ENCODE peak calls at places on chromosomes 5 and 9, in four cellular contexts. S is A549, X is Caco-2, B is fibroblast of lung. Q is an unnamed sample. For H3K4me1, the result is how much of the 10 kb centered on the place peaks cover.

GRCh38 chr5:56814361-56814962 is 887 bp upstream of the MAP3K1 start:
- DNase-seq in S (peak), X (peak), B (no peak), Q (peak)

GRCh38 chr5:131488463-131488862 is 146.6 kb downstream of the RAPGEF6 start:
- DNase-seq in S (no peak), X (no peak), B (peak), Q (no peak)

GRCh38 chr9:122110100-122110833 is 17.2 kb upstream of the TTLL11 start:
- DNase-seq in S (no peak), X (no peak), B (no peak), Q (no peak)

GRCh38 chr5:170638454-170639220 is 134.8 kb downstream of the KCNIP1 start:
- DNase-seq in S (peak), X (peak), B (peak), Q (peak)

GRCh38 chr5:125559296-125559695 is 812.9 kb upstream of the ZNF608 start:
- DNase-seq in S (peak), X (peak), B (peak), Q (no peak)

GRCh38 chr9:93984860-93985259 is 29.7 kb upstream of the BARX1 start:
- DNase-seq in S (no peak), X (no peak), B (no peak), Q (no peak)

GRCh38 chr5:80255425-80255751 is 460 bp downstream of the SERINC5 start:
- DNase-seq in S (peak), X (peak), B (peak), Q (peak)

GRCh38 chr9:35690447-35691324 is 961 bp upstream of the TPM2 start:
- DNase-seq in S (peak), X (peak), B (peak), Q (peak)

GRCh38 chr5:157827429-157827828 is 31.5 kb downstream of the CLINT1 start:
- DNase-seq in S (no peak), X (no peak), B (peak), Q (no peak)

GRCh38 chr9:136946893-136947891 is 2.1 kb downstream of the C8G start:
- DNase-seq in S (no peak), X (no peak), B (no peak), Q (peak)

GRCh38 chr5:95631265-95631957 is 11.5 kb downstream of the GPR150 start:
- DNase-seq in S (no peak), X (no peak), B (peak), Q (no peak)

GRCh38 chr9:100084734-100085133 is 14.1 kb downstream of the ERP44 start:
- DNase-seq in S (no peak), X (no peak), B (no peak), Q (no peak)

GRCh38 chr5:126384985-126385384 is 38.2 kb upstream of the GRAMD2B start:
- DNase-seq in S (no peak), X (no peak), B (peak), Q (no peak)

GRCh38 chr9:108643756-108644510 is 211.9 kb downstream of the ACTL7B start:
- DNase-seq in S (no peak), X (no peak), B (peak), Q (no peak)

GRCh38 chr5:74394543-74394923 is 246.0 kb downstream of the ENC1 start:
- DNase-seq in S (no peak), X (no peak), B (no peak), Q (no peak)

GRCh38 chr5:36215910-36216309 is 25.8 kb downstream of the NADK2 start:
- DNase-seq in S (no peak), X (no peak), B (no peak), Q (no peak)

GRCh38 chr5:90386099-90386710 is 23.4 kb downstream of the CETN3 start:
- DNase-seq in S (peak), X (no peak), B (peak), Q (no peak)

GRCh38 chr5:169980418-169981053 is at the start of gene INSYN2B:
- DNase-seq in S (peak), X (peak), B (peak), Q (peak)

GRCh38 chr9:131400627-131401026 is 6.7 kb downstream of the PRRC2B start:
- DNase-seq in S (no peak), X (no peak), B (no peak), Q (no peak)

GRCh38 chr5:34570721-34571379 is 85.3 kb upstream of the RAI14 start:
- DNase-seq in S (no peak), X (no peak), B (peak), Q (no peak)

GRCh38 chr9:69731348-69731747 is 28.5 kb downstream of the PTAR1 start:
- DNase-seq in S (no peak), X (no peak), B (no peak), Q (no peak)

GRCh38 chr9:137085918-137086530 is 761 bp upstream of the MAN1B1 start:
- DNase-seq in S (peak), X (peak), B (peak), Q (peak)

GRCh38 chr9:109504689-109505088 is 6.6 kb upstream of the PTPN3 start:
- DNase-seq in S (no peak), X (no peak), B (no peak), Q (no peak)

DNA sequence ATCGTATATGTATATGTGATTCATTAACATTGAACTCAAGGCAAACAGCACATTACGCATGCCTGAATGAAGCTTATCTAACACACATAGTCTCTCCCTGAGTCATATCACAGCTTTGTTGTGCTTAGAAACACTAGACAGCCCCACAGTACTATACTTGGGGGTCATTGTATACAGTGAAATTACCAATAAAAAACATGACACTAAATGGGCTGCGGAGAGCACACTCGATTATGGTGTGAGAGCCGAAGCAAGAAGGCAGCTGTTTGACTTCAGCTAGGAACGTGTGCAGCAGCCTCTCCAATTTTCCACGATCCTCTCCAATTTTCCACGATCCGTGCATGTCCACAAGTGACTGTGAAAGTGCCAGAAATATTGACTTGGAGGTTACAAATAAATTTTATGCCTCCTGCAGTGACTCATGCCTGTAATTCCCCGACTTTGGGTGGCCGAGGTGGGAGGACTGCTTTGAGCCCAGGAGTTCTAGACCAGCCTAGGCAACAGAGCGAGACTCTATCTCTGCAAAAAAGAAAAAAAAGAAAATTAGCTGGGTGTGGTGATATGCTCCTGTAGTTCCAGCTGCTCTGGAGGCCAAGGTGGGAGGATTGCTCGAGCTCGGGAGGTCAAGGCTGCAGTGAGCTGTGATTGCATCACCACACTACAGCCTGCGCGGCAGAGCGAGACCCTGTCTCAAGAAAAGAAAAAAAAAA is 102.4 kb downstream of the DAPK1 start:
- DNase-seq in S (peak), X (no peak), B (peak), Q (no peak)
- H3K4me3 ChIP-seq in S (peak), X (no peak), B (peak), Q (no peak)

DNA sequence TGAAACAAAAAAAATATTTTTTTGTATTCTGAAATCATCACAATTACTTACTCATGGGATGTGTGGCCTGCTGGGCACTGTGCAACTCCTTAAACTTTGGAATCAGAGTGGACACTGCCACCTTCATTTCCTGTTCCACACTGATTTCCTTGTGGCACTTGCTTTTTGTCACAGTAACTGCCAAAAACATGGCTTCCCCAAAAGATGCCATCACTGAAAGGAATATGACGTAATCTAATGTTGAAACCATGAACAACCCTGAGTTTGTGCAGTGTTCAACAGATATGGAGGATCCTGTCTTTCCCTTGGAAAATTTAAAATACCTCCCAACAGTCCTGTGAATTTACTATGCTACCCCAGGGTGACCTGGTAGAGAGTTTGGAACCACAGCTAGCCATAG is 12.6 kb upstream of the IL12B start:
- DNase-seq in S (no peak), X (no peak), B (no peak), Q (no peak)
- H3K4me1 ChIP-seq in S (under half), X (under half), B (under half), Q (under half)

DNA sequence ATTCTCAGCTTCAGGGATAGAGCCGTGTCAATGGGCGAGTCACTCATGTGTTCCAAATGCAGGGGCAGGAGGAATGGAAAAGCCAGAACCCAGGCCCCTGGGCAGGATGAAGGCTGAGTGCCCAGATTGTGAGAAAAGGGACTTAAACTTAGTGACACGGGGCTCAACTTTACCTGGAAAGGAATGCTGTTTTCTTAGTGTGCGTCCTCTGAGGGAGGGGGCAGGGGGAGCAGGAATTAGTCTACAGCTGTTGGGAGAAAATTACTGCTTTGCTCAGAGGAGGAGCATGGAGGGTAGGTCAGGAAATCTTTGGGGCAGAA is 14.6 kb downstream of the HK3 start:
- DNase-seq in S (no peak), X (no peak), B (no peak), Q (no peak)
- H3K4me3 ChIP-seq in S (no peak), X (no peak), B (no peak), Q (no peak)

DNA sequence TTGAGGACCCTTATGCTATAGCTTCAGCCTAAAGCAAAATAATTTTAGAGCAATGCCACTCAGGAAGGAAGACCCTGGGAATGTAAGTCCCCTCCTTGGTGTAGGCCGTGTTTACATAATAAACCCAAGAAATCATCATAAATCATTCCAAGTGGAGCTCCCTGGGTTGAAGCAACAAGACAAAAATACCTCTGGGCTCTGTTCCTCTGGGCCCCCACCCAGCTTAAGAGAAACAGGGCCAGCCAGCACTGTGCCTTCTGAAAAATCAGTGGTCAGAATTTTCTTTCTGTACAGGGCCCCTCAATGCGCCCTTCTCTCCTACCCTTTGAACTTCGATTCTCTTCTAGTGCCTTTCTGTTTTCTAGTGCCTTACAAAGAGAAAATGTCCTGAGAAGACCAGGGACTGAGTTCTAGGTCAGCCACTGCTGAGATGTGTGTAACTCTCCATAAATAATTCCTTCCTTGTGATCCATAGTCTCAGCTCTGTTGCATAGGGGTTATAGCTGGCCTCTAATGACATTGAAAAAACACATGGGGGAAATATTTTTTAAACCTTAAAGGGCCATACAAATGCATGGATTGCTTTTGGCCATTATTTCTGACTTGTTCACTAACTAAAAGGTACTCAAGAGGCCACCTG is 101.0 kb downstream of the ADRB2 start:
- DNase-seq in S (no peak), X (no peak), B (no peak), Q (no peak)
- H3K4me1 ChIP-seq in S (under half), X (under half), B (under half), Q (under half)

GRCh38 chr5:44388504-44389409 is 463 bp downstream of the FGF10 start:
- DNase-seq in S (no peak), X (no peak), B (no peak), Q (peak)

GRCh38 chr5:44389410-44389879 is at the start of gene FGF10:
- DNase-seq in S (no peak), X (no peak), B (peak), Q (peak)

GRCh38 chr5:44387391-44387790 is 1.8 kb downstream of the FGF10 start:
- DNase-seq in S (no peak), X (no peak), B (no peak), Q (no peak)

GRCh38 chr5:44390332-44390731 is 1.1 kb upstream of the FGF10 start:
- DNase-seq in S (no peak), X (no peak), B (no peak), Q (no peak)

DNA sequence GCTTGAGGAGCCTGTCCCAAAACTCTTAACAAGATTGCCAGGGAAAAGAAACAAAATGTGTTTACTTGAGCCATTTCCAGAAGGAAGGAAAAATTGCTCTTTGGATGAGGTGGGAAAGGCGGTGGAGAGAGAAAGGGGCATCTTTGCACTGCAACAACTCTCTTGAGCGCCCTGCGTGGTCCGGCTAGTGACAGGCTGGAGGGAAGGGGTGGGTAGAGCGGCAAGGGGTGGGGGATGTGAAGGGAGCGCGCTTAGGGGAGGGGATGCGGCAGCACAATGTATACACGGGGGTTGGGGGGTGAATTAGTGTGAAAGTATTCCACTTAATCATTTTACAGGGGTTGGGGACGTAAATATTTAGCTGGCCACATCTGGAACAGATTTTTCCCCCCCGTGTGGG is 1.3 kb downstream of the FGF10 start:
- DNase-seq in S (no peak), X (no peak), B (no peak), Q (no peak)
- H3K4me3 ChIP-seq in S (no peak), X (no peak), B (peak), Q (peak)

GRCh38 chr5:72034710-72035109 is 72.6 kb upstream of the MAP1B start:
- DNase-seq in S (no peak), X (no peak), B (no peak), Q (no peak)
- H3K4me1 ChIP-seq in S (under half), X (under half), B (under half), Q (under half)

GRCh38 chr5:31269259-31269658 is 75.8 kb downstream of the CDH6 start:
- DNase-seq in S (no peak), X (no peak), B (no peak), Q (no peak)
- H3K4me3 ChIP-seq in S (no peak), X (no peak), B (no peak), Q (no peak)

GRCh38 chr5:149420509-149421371 is 41.6 kb upstream of the IL17B start:
- DNase-seq in S (no peak), X (no peak), B (peak), Q (peak)
- H3K4me1 ChIP-seq in S (under half), X (under half), B (half or more), Q (under half)